ENCODE peak calls at places on chromosomes 12 and 14, in seven cellular contexts. D is NCI-H1105; U is activated T-helper 1 cell treated with anti-CD3 and anti-CD28 coated beads, Interleukin-2, amount 50 U/mL, for 16 hours; X is RKO; W is GM03348; A is GOT3; L is nucleus accumbens. G is an unnamed sample.

GRCh38 chr12:108543642-108544041 is 17.3 kb downstream of the SART3 start:
- DNase-seq in X (no peak), L (no peak), W (no peak), U (no peak), D (no peak), A (no peak), G (peak; percentile 72)

GRCh38 chr14:97930191-97930590 is 1133.0 kb downstream of the VRK1 start:
- DNase-seq in X (no peak), D (no peak), W (no peak), A (no peak), L (no peak), U (no peak), G (no peak)

GRCh38 chr12:6452245-6452731 is 446 bp downstream of the TAPBPL start:
- DNase-seq in U (no peak), D (no peak), L (peak; percentile 69), X (no peak), A (no peak), W (peak; percentile 39), G (no peak)

GRCh38 chr12:98671459-98671858 is 26.4 kb downstream of the APAF1 start:
- DNase-seq in L (no peak), W (no peak), D (no peak), A (no peak), X (no peak), U (no peak), G (no peak)

GRCh38 chr12:42421844-42422779 is 96.1 kb downstream of the PPHLN1 start:
- DNase-seq in A (no peak), X (no peak), U (no peak), L (no peak), D (no peak), W (peak; percentile 24), G (peak; percentile 83)

GRCh38 chr12:119624971-119625370 is 31.4 kb downstream of the TMEM233 start:
- DNase-seq in A (no peak), X (no peak), U (no peak), D (peak; percentile 85), L (no peak), W (no peak), G (no peak)

GRCh38 chr12:51218607-51219161 is 822 bp upstream of the POU6F1 start:
- DNase-seq in X (peak; percentile 71), A (no peak), L (no peak), W (no peak), U (no peak), D (no peak), G (no peak)

GRCh38 chr12:57521475-57522018 is 1.1 kb upstream of the MBD6 start:
- DNase-seq in D (no peak), A (no peak), W (no peak), L (peak; percentile 31), U (no peak), X (no peak), G (peak; percentile 38)

GRCh38 chr14:96120941-96121340 is 81.8 kb downstream of the C14orf132 start:
- DNase-seq in A (no peak), W (no peak), U (no peak), D (no peak), L (no peak), X (no peak), G (no peak)

GRCh38 chr14:58747181-58747580 is 109.4 kb downstream of the DACT1 start:
- DNase-seq in W (peak; percentile 73), D (no peak), A (no peak), L (no peak), U (no peak), X (no peak), G (peak; percentile 86)

GRCh38 chr14:103688906-103689902 is 26.0 kb downstream of the XRCC3 start:
- DNase-seq in W (no peak), L (no peak), A (no peak), X (no peak), D (no peak), U (no peak), G (peak; percentile 64)

G was measured in foreskin fibroblast.